ENCODE peak calls at places on chromosomes 4 and X, in seven cellular contexts. One of them, this sample, is unnamed.

GRCh38 chr4:7546809-7547367 is 112.2 kb upstream of the PSAPL1 start:
- DNase-seq in IMR-90: peak; percentile 67
- DNase-seq in heart right ventricle: no peak
- DNase-seq in spleen: no peak
- DNase-seq in esophagus muscularis mucosa: no peak
- DNase-seq in dorsolateral prefrontal cortex: no peak
- DNase-seq in CD4-positive, alpha-beta T cell: no peak
- DNase-seq in this sample: no peak

GRCh38 chr4:17613761-17614415 is 553 bp upstream of the MED28 start:
- DNase-seq in IMR-90: peak; percentile 87
- DNase-seq in heart right ventricle: no peak
- DNase-seq in spleen: peak; percentile 80
- DNase-seq in esophagus muscularis mucosa: no peak
- DNase-seq in dorsolateral prefrontal cortex: no peak
- DNase-seq in CD4-positive, alpha-beta T cell: peak; percentile 7
- DNase-seq in this sample: no peak

GRCh38 chr4:65880594-65880993 is 210.3 kb upstream of the EPHA5 start:
- DNase-seq in IMR-90: no peak
- DNase-seq in heart right ventricle: no peak
- DNase-seq in spleen: no peak
- DNase-seq in esophagus muscularis mucosa: no peak
- DNase-seq in dorsolateral prefrontal cortex: no peak
- DNase-seq in CD4-positive, alpha-beta T cell: no peak
- DNase-seq in this sample: no peak

GRCh38 chr4:67483868-67484602 is 61.3 kb downstream of the CENPC start:
- DNase-seq in IMR-90: peak; percentile 72
- DNase-seq in heart right ventricle: no peak
- DNase-seq in spleen: no peak
- DNase-seq in esophagus muscularis mucosa: no peak
- DNase-seq in dorsolateral prefrontal cortex: no peak
- DNase-seq in CD4-positive, alpha-beta T cell: no peak
- DNase-seq in this sample: no peak

GRCh38 chr4:6647582-6648230 is 7.2 kb downstream of the MRFAP1 start:
- DNase-seq in IMR-90: no peak
- DNase-seq in heart right ventricle: no peak
- DNase-seq in spleen: no peak
- DNase-seq in esophagus muscularis mucosa: no peak
- DNase-seq in dorsolateral prefrontal cortex: no peak
- DNase-seq in CD4-positive, alpha-beta T cell: no peak
- DNase-seq in this sample: no peak

GRCh38 chrX:119234931-119235555 is 1.0 kb upstream of the PGRMC1 start:
- DNase-seq in IMR-90: no peak
- DNase-seq in heart right ventricle: peak; percentile 7
- DNase-seq in spleen: no peak
- DNase-seq in esophagus muscularis mucosa: no peak
- DNase-seq in dorsolateral prefrontal cortex: no peak
- DNase-seq in CD4-positive, alpha-beta T cell: no peak
- DNase-seq in this sample: no peak

GRCh38 chr4:146335763-146336412 is 121.5 kb downstream of the REELD1 start:
- DNase-seq in IMR-90: no peak
- DNase-seq in heart right ventricle: no peak
- DNase-seq in spleen: no peak
- DNase-seq in esophagus muscularis mucosa: no peak
- DNase-seq in dorsolateral prefrontal cortex: no peak
- DNase-seq in CD4-positive, alpha-beta T cell: no peak
- DNase-seq in this sample: no peak

GRCh38 chr4:140286503-140286902 is 86.9 kb upstream of the SCOC start:
- DNase-seq in IMR-90: no peak
- DNase-seq in heart right ventricle: no peak
- DNase-seq in spleen: no peak
- DNase-seq in esophagus muscularis mucosa: no peak
- DNase-seq in dorsolateral prefrontal cortex: peak; percentile 45
- DNase-seq in CD4-positive, alpha-beta T cell: no peak
- DNase-seq in this sample: peak; percentile 34

GRCh38 chr4:24063771-24064170 is 173.9 kb upstream of the PPARGC1A start:
- DNase-seq in IMR-90: no peak
- DNase-seq in heart right ventricle: no peak
- DNase-seq in spleen: no peak
- DNase-seq in esophagus muscularis mucosa: no peak
- DNase-seq in dorsolateral prefrontal cortex: no peak
- DNase-seq in CD4-positive, alpha-beta T cell: no peak
- DNase-seq in this sample: no peak

GRCh38 chrX:115093206-115093605 is 75.8 kb upstream of the IL13RA2 start:
- DNase-seq in IMR-90: no peak
- DNase-seq in heart right ventricle: no peak
- DNase-seq in spleen: no peak
- DNase-seq in esophagus muscularis mucosa: no peak
- DNase-seq in dorsolateral prefrontal cortex: no peak
- DNase-seq in CD4-positive, alpha-beta T cell: no peak
- DNase-seq in this sample: no peak

GRCh38 chrX:39773923-39774803 is 323.6 kb downstream of the BCOR start:
- DNase-seq in IMR-90: peak; percentile 28
- DNase-seq in heart right ventricle: no peak
- DNase-seq in spleen: peak; percentile 35
- DNase-seq in esophagus muscularis mucosa: no peak
- DNase-seq in dorsolateral prefrontal cortex: no peak
- DNase-seq in CD4-positive, alpha-beta T cell: peak; percentile 14
- DNase-seq in this sample: no peak

GRCh38 chr4:112516401-112517066 is 554 bp upstream of the NEUROG2 start:
- DNase-seq in IMR-90: no peak
- DNase-seq in heart right ventricle: peak; percentile 21
- DNase-seq in spleen: no peak
- DNase-seq in esophagus muscularis mucosa: no peak
- DNase-seq in dorsolateral prefrontal cortex: no peak
- DNase-seq in CD4-positive, alpha-beta T cell: no peak
- DNase-seq in this sample: no peak

GRCh38 chr4:72970756-72971155 is 98.8 kb downstream of the COX18 start:
- DNase-seq in IMR-90: no peak
- DNase-seq in heart right ventricle: no peak
- DNase-seq in spleen: no peak
- DNase-seq in esophagus muscularis mucosa: no peak
- DNase-seq in dorsolateral prefrontal cortex: no peak
- DNase-seq in CD4-positive, alpha-beta T cell: no peak
- DNase-seq in this sample: no peak
- H3K27ac ChIP-seq in IMR-90: no peak overlapping the region
- H3K27ac ChIP-seq in heart right ventricle: no peak overlapping the region
- H3K27ac ChIP-seq in spleen: no peak overlapping the region
- H3K27ac ChIP-seq in esophagus muscularis mucosa: no peak overlapping the region
- H3K27ac ChIP-seq in dorsolateral prefrontal cortex: no peak overlapping the region
- H3K27ac ChIP-seq in CD4-positive, alpha-beta T cell: no peak overlapping the region
- H3K27ac ChIP-seq in this sample: no peak overlapping the region

GRCh38 chrX:9163153-9163790 is 129.3 kb upstream of the FAM9B start:
- DNase-seq in IMR-90: peak; percentile 55
- DNase-seq in heart right ventricle: no peak
- DNase-seq in spleen: no peak
- DNase-seq in esophagus muscularis mucosa: no peak
- DNase-seq in dorsolateral prefrontal cortex: no peak
- DNase-seq in CD4-positive, alpha-beta T cell: no peak
- DNase-seq in this sample: no peak
- H3K27ac ChIP-seq in IMR-90: peak overlapping the region; percentile 17
- H3K27ac ChIP-seq in heart right ventricle: no peak overlapping the region
- H3K27ac ChIP-seq in spleen: no peak overlapping the region
- H3K27ac ChIP-seq in esophagus muscularis mucosa: no peak overlapping the region
- H3K27ac ChIP-seq in dorsolateral prefrontal cortex: no peak overlapping the region
- H3K27ac ChIP-seq in CD4-positive, alpha-beta T cell: no peak overlapping the region
- H3K27ac ChIP-seq in this sample: no peak overlapping the region

GRCh38 chr4:99400831-99401230 is 34.3 kb downstream of the ADH7 start:
- DNase-seq in IMR-90: no peak
- DNase-seq in heart right ventricle: no peak
- DNase-seq in spleen: no peak
- DNase-seq in esophagus muscularis mucosa: no peak
- DNase-seq in dorsolateral prefrontal cortex: no peak
- DNase-seq in CD4-positive, alpha-beta T cell: no peak
- DNase-seq in this sample: no peak
- H3K27ac ChIP-seq in IMR-90: peak overlapping the region; percentile 63
- H3K27ac ChIP-seq in heart right ventricle: no peak overlapping the region
- H3K27ac ChIP-seq in spleen: no peak overlapping the region
- H3K27ac ChIP-seq in esophagus muscularis mucosa: no peak overlapping the region
- H3K27ac ChIP-seq in dorsolateral prefrontal cortex: no peak overlapping the region
- H3K27ac ChIP-seq in CD4-positive, alpha-beta T cell: no peak overlapping the region
- H3K27ac ChIP-seq in this sample: no peak overlapping the region

GRCh38 chr4:176444741-176445140 is 125.0 kb downstream of the SPCS3 start:
- DNase-seq in IMR-90: peak; percentile 91
- DNase-seq in heart right ventricle: no peak
- DNase-seq in spleen: no peak
- DNase-seq in esophagus muscularis mucosa: no peak
- DNase-seq in dorsolateral prefrontal cortex: no peak
- DNase-seq in CD4-positive, alpha-beta T cell: no peak
- DNase-seq in this sample: no peak

GRCh38 chr4:176439611-176440010 is 119.8 kb downstream of the SPCS3 start:
- DNase-seq in IMR-90: no peak
- DNase-seq in heart right ventricle: no peak
- DNase-seq in spleen: no peak
- DNase-seq in esophagus muscularis mucosa: no peak
- DNase-seq in dorsolateral prefrontal cortex: no peak
- DNase-seq in CD4-positive, alpha-beta T cell: no peak
- DNase-seq in this sample: no peak

GRCh38 chr4:176443117-176443516 is 123.4 kb downstream of the SPCS3 start:
- DNase-seq in IMR-90: peak; percentile 96
- DNase-seq in heart right ventricle: no peak
- DNase-seq in spleen: no peak
- DNase-seq in esophagus muscularis mucosa: no peak
- DNase-seq in dorsolateral prefrontal cortex: no peak
- DNase-seq in CD4-positive, alpha-beta T cell: no peak
- DNase-seq in this sample: no peak

GRCh38 chr4:176443646-176444409 is 124.1 kb downstream of the SPCS3 start:
- DNase-seq in IMR-90: no peak
- DNase-seq in heart right ventricle: no peak
- DNase-seq in spleen: no peak
- DNase-seq in esophagus muscularis mucosa: no peak
- DNase-seq in dorsolateral prefrontal cortex: no peak
- DNase-seq in CD4-positive, alpha-beta T cell: no peak
- DNase-seq in this sample: no peak

DNA sequence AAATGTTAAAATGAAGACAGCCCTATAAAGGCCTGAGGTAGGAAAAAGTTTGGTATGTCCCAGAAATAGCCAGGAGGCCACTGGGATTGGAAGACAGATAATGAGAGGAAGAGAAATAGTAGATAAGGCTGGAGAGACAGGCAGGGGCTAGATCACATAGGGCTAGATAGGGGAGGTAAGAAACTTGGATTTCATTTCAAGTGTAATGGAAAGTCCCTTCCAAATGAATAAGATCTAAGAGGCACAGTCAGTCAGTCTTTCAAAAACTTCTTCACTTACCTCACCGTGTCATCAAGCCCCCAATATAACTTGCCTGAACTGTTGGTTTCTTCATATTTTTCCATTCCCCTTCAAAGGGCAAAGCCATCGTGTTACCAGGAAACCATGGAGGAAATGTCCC is 121.8 kb downstream of the SPCS3 start:
- DNase-seq in IMR-90: no peak
- DNase-seq in heart right ventricle: no peak
- DNase-seq in spleen: no peak
- DNase-seq in esophagus muscularis mucosa: no peak
- DNase-seq in dorsolateral prefrontal cortex: no peak
- DNase-seq in CD4-positive, alpha-beta T cell: no peak
- DNase-seq in this sample: no peak
- H3K27ac ChIP-seq in IMR-90: no peak overlapping the region
- H3K27ac ChIP-seq in heart right ventricle: no peak overlapping the region
- H3K27ac ChIP-seq in spleen: no peak overlapping the region
- H3K27ac ChIP-seq in esophagus muscularis mucosa: no peak overlapping the region
- H3K27ac ChIP-seq in dorsolateral prefrontal cortex: no peak overlapping the region
- H3K27ac ChIP-seq in CD4-positive, alpha-beta T cell: no peak overlapping the region
- H3K27ac ChIP-seq in this sample: no peak overlapping the region

DNA sequence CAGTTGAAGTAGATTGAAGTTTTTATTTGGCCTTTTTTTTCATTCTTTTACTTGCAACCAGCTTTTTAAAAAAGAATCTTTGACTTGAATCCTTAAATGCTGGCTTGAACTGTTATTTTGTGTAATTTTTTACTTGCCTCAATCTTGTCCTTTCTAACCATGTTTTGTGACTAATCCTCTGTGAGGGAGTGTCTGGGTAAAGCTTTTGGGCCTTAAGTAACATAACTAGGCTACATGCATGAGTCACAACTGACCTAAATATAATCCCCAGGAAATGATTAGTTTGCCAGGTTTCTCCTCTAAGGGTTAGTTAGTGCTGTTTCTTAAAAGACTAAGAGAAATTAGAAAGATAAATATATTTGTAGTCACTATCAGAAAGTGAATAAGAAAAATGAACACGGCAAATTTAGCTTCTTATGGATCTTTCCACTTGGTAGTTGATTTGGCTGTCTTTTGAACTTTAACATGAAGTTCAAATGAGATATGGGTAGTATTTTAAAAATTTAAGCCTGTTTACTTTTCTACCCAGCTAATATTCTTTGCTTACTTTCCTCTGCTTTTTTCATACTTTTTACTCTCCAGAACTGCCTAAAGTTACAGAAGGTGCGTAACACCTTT is 13.0 kb downstream of the EXOC1 start:
- DNase-seq in IMR-90: peak; percentile 96
- DNase-seq in heart right ventricle: no peak
- DNase-seq in spleen: no peak
- DNase-seq in esophagus muscularis mucosa: no peak
- DNase-seq in dorsolateral prefrontal cortex: no peak
- DNase-seq in CD4-positive, alpha-beta T cell: no peak
- DNase-seq in this sample: no peak
- H3K27ac ChIP-seq in IMR-90: no peak overlapping the region
- H3K27ac ChIP-seq in heart right ventricle: peak overlapping the region; percentile 70
- H3K27ac ChIP-seq in spleen: peak overlapping the region; percentile 45
- H3K27ac ChIP-seq in esophagus muscularis mucosa: peak overlapping the region; percentile 60
- H3K27ac ChIP-seq in dorsolateral prefrontal cortex: no peak overlapping the region
- H3K27ac ChIP-seq in CD4-positive, alpha-beta T cell: no peak overlapping the region
- H3K27ac ChIP-seq in this sample: no peak overlapping the region